ENCODE peak calls at places on chromosomes 1 and 21, in four cellular contexts. B is upper lobe of right lung, P is tibial nerve, D is pancreas. R is an unnamed sample. For H3K9me3, the result is how much of the 10 kb centered on the place peaks cover.

GRCh38 chr1:163796394-163796821 is 474.7 kb downstream of the NUF2 start:
- DNase-seq in B (no peak), P (no peak), D (no peak), R (no peak)

GRCh38 chr1:234545512-234546386 is 64.2 kb downstream of the IRF2BP2 start:
- DNase-seq in B (no peak), P (no peak), D (no peak), R (no peak)

GRCh38 chr1:231778009-231778719 is 151.6 kb downstream of the DISC1 start:
- DNase-seq in B (no peak), P (peak), D (no peak), R (no peak)

GRCh38 chr1:209823143-209824041 is 4.4 kb upstream of the UTP25 start:
- DNase-seq in B (no peak), P (no peak), D (no peak), R (no peak)

GRCh38 chr21:41923641-41924342 is 30.0 kb downstream of the C2CD2 start:
- DNase-seq in B (no peak), P (no peak), D (no peak), R (no peak)

GRCh38 chr1:207838156-207839082 is 72.5 kb downstream of the CD34 start:
- DNase-seq in B (no peak), P (no peak), D (peak), R (no peak)

GRCh38 chr1:1122078-1122811 is 6.4 kb upstream of the C1orf159 start:
- DNase-seq in B (peak), P (peak), D (peak), R (peak)

GRCh38 chr1:53344921-53345838 is 17.3 kb upstream of the LRP8 start:
- DNase-seq in B (peak), P (no peak), D (no peak), R (no peak)

GRCh38 chr1:154407866-154408777 is 3.0 kb downstream of the IL6R start:
- DNase-seq in B (peak), P (no peak), D (no peak), R (no peak)

GRCh38 chr1:228017356-228018124 is 10.7 kb downstream of the WNT3A start:
- DNase-seq in B (peak), P (no peak), D (no peak), R (no peak)

GRCh38 chr1:234716907-234717375 is 107.0 kb upstream of the IRF2BP2 start:
- DNase-seq in B (no peak), P (no peak), D (no peak), R (no peak)

GRCh38 chr21:18646114-18646513 is 242.5 kb upstream of the TMPRSS15 start:
- DNase-seq in B (no peak), P (no peak), D (no peak), R (no peak)

GRCh38 chr1:181264843-181265242 is 176.3 kb downstream of the IER5 start:
- DNase-seq in B (no peak), P (no peak), D (no peak), R (no peak)

GRCh38 chr1:76674689-76675088 is 192.6 kb upstream of the ST6GALNAC5 start:
- DNase-seq in B (no peak), P (no peak), D (no peak), R (no peak)

GRCh38 chr1:40449684-40450490 is at the start of gene ZFP69B:
- DNase-seq in B (peak), P (peak), D (peak), R (peak)

GRCh38 chr1:40451238-40451585 is 936 bp downstream of the ZFP69B start:
- DNase-seq in B (no peak), P (no peak), D (no peak), R (no peak)

GRCh38 chr1:40450491-40451237 is 388 bp downstream of the ZFP69B start:
- DNase-seq in B (no peak), P (no peak), D (peak), R (peak)

GRCh38 chr1:40454873-40455272 is 4.6 kb downstream of the ZFP69B start:
- DNase-seq in B (no peak), P (no peak), D (no peak), R (no peak)
- H3K9me3 ChIP-seq in B (under half), P (half or more), D (under half), R (under half)

DNA sequence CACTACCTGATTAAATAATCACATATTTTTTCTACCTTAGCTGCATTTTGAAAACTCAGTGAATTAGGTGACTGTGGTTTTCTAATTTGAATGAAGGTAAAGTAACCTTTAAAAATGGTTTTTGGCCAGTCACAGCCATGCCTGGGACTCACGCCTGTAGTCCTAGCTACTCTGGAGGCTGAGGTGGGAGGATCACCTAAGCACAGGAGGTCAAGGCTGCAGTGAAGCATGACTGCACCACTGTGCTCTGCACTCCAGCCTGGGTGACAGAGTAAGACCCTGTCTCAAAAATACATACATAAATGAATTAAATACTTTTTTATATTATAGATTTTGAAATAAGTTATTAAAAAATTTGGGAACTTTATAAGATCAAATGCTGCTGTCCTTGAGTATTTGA is 5.7 kb downstream of the CNST start:
- DNase-seq in B (no peak), P (no peak), D (no peak), R (no peak)
- H3K27ac ChIP-seq in B (peak), P (no peak), D (no peak), R (peak)

GRCh38 chr1:30562559-30562958 is 160.8 kb downstream of the MATN1 start:
- DNase-seq in B (no peak), P (no peak), D (no peak), R (no peak)
- H3K9me3 ChIP-seq in B (under half), P (under half), D (under half), R (under half)

DNA sequence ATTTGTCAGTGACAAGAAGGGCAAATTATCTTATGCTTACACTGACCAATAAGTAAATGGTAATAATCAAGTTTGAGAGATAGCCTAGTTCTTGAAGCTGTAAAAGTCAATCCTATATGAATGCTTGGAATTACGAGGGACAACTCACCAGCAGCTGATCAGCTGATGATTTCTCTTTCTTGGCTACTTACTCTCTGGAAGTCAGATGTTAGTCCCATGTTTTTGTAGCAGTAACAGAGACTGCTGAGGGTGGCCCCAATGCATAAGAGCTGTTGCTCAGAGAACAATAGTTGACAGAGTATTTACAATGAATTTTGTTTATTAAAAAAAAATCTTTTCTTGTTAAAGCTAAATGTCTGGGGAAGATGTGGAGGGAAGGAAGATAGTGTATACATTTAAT is 39.3 kb downstream of the CD160 start:
- DNase-seq in B (no peak), P (no peak), D (no peak), R (no peak)
- H3K27ac ChIP-seq in B (no peak), P (no peak), D (no peak), R (no peak)

DNA sequence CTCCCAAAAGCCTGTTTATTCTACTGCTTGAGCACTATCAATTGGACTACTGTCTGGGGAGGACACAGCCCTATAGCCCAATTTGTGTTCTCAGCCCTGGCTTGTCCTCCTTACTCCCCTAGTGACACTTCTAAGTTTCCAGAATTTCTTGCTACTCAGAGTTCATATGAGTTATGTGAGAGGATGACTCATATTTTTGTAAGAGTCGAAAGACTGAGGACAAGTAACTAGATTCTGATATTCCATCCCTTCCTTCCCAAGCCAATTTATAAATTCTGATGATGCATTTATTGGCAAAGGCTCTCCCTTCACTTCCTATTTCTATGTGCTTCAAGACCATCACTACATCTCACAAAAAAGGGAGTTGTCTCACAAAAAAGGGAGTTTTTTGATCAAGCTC is 422.2 kb upstream of the DEPDC1 start:
- DNase-seq in B (no peak), P (no peak), D (no peak), R (no peak)
- H3K9me3 ChIP-seq in B (under half), P (under half), D (under half), R (under half)

GRCh38 chr1:31572323-31573104 is 3.8 kb upstream of the TINAGL1 start:
- DNase-seq in B (peak), P (no peak), D (no peak), R (no peak)
- H3K27ac ChIP-seq in B (peak), P (peak), D (peak), R (no peak)

DNA sequence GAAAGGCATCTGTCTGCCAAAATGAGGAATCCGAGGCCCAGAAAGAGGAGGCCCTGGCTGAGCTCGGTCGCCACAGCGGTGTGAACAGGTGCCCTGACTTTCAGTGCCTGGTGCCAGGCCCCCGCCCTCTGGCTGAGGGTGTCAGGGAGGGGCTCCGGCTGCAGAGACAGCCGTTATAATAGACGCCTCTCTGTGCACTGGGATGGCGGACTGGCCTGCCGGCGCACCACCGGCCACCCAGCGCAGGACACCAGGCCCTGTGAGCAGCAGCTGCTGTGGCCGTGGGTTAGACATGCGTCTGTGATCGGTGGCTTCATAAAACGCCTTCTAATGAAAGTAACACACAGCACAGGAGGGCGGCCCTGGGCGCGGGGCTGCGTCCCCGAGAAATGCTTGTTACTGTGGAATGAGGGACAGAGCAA is 51.4 kb upstream of the ACTRT2 start:
- DNase-seq in B (peak), P (no peak), D (no peak), R (no peak)
- H3K9me3 ChIP-seq in B (under half), P (under half), D (under half), R (under half)

DNA sequence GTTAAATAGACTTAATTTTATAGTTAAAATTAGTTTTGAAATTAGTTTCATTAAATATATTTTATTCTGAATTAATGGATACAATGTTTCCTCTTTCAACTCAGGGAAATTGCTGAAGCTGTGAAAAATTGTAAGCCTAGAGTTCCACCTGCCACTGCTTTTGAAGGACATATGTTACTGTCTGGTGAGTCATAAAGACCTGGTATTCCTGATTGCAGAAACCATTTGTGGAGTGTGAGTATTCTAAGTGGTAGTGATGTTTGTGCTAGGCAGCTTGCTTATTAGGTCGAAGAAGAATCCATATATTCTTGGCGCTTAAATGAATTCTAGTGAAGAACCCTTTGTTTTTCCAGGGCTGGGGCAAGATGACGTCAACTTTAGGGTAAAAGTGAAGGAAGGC is 34.0 kb downstream of the MTR start:
- DNase-seq in B (no peak), P (no peak), D (no peak), R (no peak)
- H3K27ac ChIP-seq in B (no peak), P (peak), D (no peak), R (no peak)

GRCh38 chr1:9490605-9491339 is 48.5 kb upstream of the SLC25A33 start:
- DNase-seq in B (peak), P (peak), D (peak), R (peak)

GRCh38 chr1:9500756-9501754 is 38.2 kb upstream of the SLC25A33 start:
- DNase-seq in B (no peak), P (no peak), D (no peak), R (no peak)

GRCh38 chr1:9495854-9496374 is 43.4 kb upstream of the SLC25A33 start:
- DNase-seq in B (no peak), P (no peak), D (no peak), R (no peak)

GRCh38 chr1:9493326-9493725 is 45.9 kb upstream of the SLC25A33 start:
- DNase-seq in B (no peak), P (no peak), D (no peak), R (no peak)

DNA sequence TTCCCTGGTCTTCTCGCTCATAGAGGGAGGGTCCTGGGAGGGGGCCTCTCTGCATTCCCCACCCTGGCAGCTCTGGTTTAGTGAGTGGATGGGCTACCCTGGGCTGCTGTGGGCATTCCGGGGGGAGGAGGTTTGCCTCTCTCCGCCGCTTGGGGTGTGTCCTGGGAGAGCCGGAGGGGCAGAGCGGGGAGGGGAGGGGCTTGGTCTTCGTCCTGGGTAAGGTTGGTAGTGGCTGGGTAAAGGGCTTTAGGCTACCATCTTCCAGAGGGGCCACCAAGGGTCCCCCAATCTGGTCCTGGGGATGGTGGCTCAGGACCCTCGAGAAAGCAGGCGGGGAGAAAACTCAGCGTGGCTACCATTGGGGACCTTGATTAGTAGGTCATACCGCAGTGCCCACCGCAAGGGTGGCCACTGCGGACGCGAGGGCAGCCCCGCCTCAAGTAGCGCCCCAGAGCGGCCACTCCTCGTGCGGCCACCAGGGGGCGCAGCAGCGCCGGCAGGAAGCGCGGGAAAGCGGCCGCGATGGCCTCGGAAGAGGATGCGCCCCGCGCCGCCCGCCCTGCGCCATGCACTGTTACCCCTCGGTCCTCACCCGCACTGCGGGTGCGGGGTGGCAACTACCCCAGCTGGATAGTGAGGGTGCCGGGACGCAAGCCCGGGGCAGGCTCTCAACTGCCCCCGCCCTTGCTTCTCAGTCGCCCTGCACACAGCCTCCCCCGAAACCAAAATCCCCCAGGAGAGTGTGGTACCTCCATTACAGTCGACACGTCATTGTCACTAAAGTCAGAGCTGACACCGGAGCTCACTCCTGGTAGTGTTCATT is 44.1 kb upstream of the SLC25A33 start:
- DNase-seq in B (peak), P (peak), D (peak), R (peak)
- H3K9me3 ChIP-seq in B (under half), P (under half), D (under half), R (under half)

R was measured in effector memory CD4-positive, alpha-beta T cell.